ENCODE peak calls at places on chromosome 5, in four cellular contexts. D, C, S and Y are unnamed samples.

GRCh38 chr5:37882636-37883035 is 42.8 kb upstream of the GDNF start:
- DNase-seq in C (no peak), D (peak), S (no peak), Y (no peak)

GRCh38 chr5:160174780-160175437 is 54.4 kb upstream of the FABP6 start:
- DNase-seq in C (no peak), S (no peak), D (no peak), Y (no peak)

GRCh38 chr5:134547999-134548626 is 22.6 kb downstream of the JADE2 start:
- DNase-seq in C (no peak), D (no peak), S (peak), Y (no peak)

GRCh38 chr5:146877783-146878470 is 630 bp downstream of the PPP2R2B start:
- DNase-seq in D (peak), C (no peak), S (no peak), Y (peak)

GRCh38 chr5:177546262-177546741 is 8.1 kb downstream of the FAM193B start:
- DNase-seq in C (peak), D (peak), S (no peak), Y (no peak)

GRCh38 chr5:128287740-128288139 is 204.2 kb downstream of the SLC12A2 start:
- DNase-seq in D (peak), C (no peak), S (no peak), Y (no peak)

GRCh38 chr5:81006955-81007636 is 46.9 kb downstream of the RASGRF2 start:
- DNase-seq in S (no peak), D (no peak), C (no peak), Y (no peak)

GRCh38 chr5:142779163-142779562 is 9.0 kb downstream of the ARHGAP26 start:
- DNase-seq in S (no peak), C (no peak), D (peak), Y (no peak)

GRCh38 chr5:170362102-170362501 is 27.1 kb downstream of the KCNMB1 start:
- DNase-seq in C (no peak), S (no peak), D (no peak), Y (no peak)

GRCh38 chr5:132747693-132748440 is 641 bp downstream of the CCNI2 start:
- DNase-seq in C (no peak), S (peak), D (no peak), Y (peak)

GRCh38 chr5:68382640-68383039 is 167.1 kb downstream of the PIK3R1 start:
- DNase-seq in C (no peak), D (peak), S (no peak), Y (no peak)

GRCh38 chr5:170145462-170145861 is 39.8 kb downstream of the FOXI1 start:
- DNase-seq in C (no peak), S (peak), D (no peak), Y (no peak)

GRCh38 chr5:102222772-102223171 is 73.3 kb downstream of the SLCO4C1 start:
- DNase-seq in S (no peak), C (no peak), D (no peak), Y (no peak)

GRCh38 chr5:4225741-4226140 is 630.1 kb downstream of the IRX1 start:
- DNase-seq in D (no peak), C (no peak), S (no peak), Y (no peak)

GRCh38 chr5:151267481-151268275 is 14.7 kb downstream of the GM2A start:
- DNase-seq in D (peak), S (no peak), C (no peak), Y (no peak)

GRCh38 chr5:74285876-74286275 is 354.7 kb downstream of the ENC1 start:
- DNase-seq in D (no peak), S (no peak), C (no peak), Y (no peak)

DNA sequence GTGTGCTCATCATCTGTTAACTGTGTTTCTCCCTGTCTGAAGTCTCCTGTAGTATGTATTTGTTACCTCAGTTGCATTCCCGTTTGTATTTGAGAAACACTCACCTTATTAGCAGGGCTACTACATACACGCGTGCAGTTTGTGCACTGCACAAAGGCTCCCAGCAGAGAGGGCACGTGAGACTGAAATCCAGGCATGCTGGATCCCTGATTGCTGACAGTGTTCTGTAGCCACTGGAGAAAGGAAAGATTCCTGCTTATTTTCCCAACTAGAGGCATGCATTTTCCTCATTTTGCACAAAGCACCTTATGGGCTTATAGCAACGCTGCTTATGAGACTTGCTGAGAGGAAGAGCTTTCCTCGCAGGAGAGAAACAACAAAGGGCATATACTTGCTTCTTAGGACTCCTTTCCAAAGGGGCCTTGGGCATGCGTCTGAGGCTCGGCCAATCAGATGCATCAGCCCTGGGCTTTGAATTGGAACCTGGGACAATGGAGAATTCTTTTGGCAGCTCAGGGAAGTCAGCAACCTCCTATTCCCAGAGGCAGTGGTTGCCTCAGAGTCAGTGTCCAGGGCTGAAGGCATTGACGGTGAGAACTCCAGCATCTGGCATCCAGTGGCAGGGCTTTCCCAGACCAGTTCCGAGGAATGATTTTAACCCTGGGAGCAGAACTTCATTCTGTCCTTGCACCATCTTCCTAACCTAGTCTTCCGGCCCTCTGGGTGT is 9.9 kb upstream of the MEGF10 start:
- DNase-seq in S (no peak), C (no peak), D (peak), Y (no peak)
- TF ChIP-seq CTCF in S (no peak), C (no peak), D (no peak), Y (no peak)

GRCh38 chr5:155906046-155906445 is 420.9 kb upstream of the SGCD start:
- DNase-seq in S (no peak), D (no peak), C (no peak), Y (no peak)
- TF ChIP-seq CTCF in S (no peak), D (peak), C (no peak), Y (peak)

DNA sequence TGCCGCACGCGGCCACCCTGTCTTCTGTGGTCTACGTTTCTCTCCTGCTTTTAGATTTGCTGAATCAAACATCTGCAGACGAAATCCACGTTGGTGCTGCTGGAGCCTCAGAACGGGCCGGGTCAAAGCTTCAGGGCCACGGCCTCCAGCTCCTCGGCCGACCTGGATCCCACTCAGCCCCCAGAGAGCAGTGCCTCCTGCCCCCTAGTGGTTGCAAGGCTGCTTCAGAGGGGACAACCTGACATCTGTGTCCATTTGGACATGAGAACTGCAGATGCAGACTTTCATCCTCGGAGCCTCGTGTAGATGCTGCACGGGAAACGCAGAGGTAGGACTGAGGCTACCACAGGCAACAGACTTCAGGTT is 23.0 kb upstream of the SLC6A3 start:
- DNase-seq in S (no peak), C (no peak), D (peak), Y (no peak)
- TF ChIP-seq CTCF in S (peak), C (peak), D (peak), Y (peak)

GRCh38 chr5:149849990-149850910 is 94.3 kb downstream of the PDE6A start:
- DNase-seq in S (no peak), C (no peak), D (no peak), Y (no peak)
- TF ChIP-seq CTCF in S (no peak), C (no peak), D (no peak), Y (no peak)

GRCh38 chr5:163489745-163490075 is 15.7 kb upstream of the MAT2B start:
- DNase-seq in C (no peak), S (no peak), D (no peak), Y (no peak)

DNA sequence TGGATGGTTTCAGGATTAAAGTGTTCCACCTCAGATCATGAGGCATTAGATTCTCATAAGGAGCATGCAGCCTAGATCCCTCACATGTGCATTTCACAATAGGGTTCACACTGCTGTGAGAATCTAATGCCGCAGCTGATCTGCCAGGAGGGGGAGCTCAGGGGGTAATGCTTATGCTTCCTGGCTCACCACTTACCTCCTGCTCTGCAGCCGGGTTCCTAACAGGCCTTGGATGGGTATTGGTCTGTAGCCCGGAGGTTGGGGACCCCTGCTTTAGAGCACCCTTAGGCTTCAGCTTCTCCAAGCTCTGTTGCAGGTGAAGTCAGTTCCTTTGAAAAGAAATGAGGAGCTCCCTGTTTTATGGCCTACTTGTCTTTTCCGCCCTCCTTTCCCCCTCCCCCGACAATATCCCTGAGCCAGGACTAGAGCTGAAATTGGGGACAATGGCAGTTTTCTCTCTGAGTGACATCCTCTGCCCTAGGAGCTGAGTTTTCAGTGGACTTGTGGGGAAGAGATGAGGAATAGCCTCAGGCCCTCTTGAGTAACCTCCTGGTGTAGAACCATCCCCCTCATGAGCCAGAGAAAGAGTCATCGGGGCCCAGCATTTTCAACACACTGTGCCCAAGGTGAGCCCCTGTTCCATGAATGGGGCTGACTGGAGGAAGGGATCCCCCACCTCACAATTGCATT is 16.2 kb upstream of the MAT2B start:
- DNase-seq in D (peak), S (no peak), C (no peak), Y (no peak)
- TF ChIP-seq CTCF in D (peak), S (no peak), C (no peak), Y (no peak)

DNA sequence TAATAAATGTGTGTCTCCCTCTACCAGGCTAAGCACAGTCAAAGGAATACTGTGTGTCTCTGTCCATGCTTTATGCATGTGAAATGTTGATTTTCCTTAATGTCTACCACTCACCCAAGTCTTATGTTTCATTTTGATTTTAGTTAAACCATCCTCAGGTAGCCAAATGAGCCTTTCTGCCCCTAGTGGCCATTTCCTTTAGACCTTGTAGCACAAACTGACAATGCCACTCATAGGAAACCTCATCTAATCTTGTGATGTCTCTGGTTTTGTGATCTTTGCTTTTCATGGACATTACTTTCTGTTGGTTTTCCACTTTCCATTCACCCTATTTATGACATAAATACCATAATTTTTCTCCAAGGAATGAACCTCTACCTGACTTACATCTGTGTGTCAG is 820.8 kb downstream of the MAT2B start:
- DNase-seq in C (no peak), S (peak), D (no peak), Y (no peak)
- TF ChIP-seq CTCF in C (no peak), S (peak), D (no peak), Y (no peak)

DNA sequence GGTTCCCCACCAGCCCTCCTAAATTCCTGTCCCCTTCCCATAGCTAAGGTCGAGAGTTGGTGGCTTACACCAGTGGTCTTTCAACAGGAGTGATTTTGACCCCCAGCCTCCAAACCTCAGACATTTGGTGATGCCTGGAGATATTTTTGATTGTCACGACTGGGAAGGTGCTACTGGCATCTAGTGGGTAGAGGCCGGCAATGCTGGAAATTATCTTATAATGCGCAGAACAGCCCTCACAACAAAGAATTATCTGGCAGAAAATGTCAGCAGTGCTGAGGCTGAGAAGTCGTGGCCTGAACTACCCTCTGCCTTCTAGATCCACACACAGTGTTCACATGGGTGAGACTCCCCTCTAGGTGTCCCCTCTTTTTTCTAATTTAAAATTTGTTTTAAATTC is 69.6 kb downstream of the IL31RA start:
- DNase-seq in C (no peak), S (no peak), D (peak), Y (peak)
- TF ChIP-seq CTCF in C (peak), S (peak), D (peak), Y (no peak)

GRCh38 chr5:131164931-131165727 is at the start of gene HINT1:
- DNase-seq in C (peak), D (peak), S (peak), Y (peak)
- TF ChIP-seq CTCF in C (peak), D (no peak), S (peak), Y (peak)